ENCODE peak calls at places on chromosomes 7 and 10, in nine cellular contexts. S is mesenchymal stem cell; C is frontal cortex; R is sigmoid colon; X is AG04450; N is activated naive CD4-positive, alpha-beta T cell; W is EL; A is NCI-H1092; D is stimulated activated CD8-positive, alpha-beta memory T cell treated with anti-CD3 and anti-CD28 coated beads, Interleukin-7, amount 100 ng/mL, for 4 hours. B is an unnamed sample.

GRCh38 chr10:29783211-29783947 is 148.6 kb upstream of the SVIL start:
- DNase-seq in N (no peak), R (no peak), W (no peak), C (no peak), S (peak; percentile 63), X (no peak), A (no peak), D (no peak), B (no peak)

GRCh38 chr10:9198611-9199010 is 1144.1 kb downstream of the GATA3 start:
- DNase-seq in X (peak; percentile 62), C (no peak), R (no peak), A (no peak), N (no peak), S (peak; percentile 24), D (no peak), W (peak; percentile 69), B (no peak)

GRCh38 chr10:74690393-74690792 is 136.0 kb upstream of the KAT6B start:
- DNase-seq in W (no peak), S (no peak), X (no peak), C (no peak), D (no peak), N (no peak), A (no peak), R (no peak), B (no peak)

GRCh38 chr10:125982256-125982948 is 86.0 kb downstream of the FANK1 start:
- DNase-seq in X (peak; percentile 23), R (no peak), S (peak; percentile 82), N (no peak), C (peak; percentile 45), W (peak; percentile 74), A (peak; percentile 58), D (peak; percentile 5), B (no peak)

GRCh38 chr7:68787586-68787985 is 810.7 kb upstream of the AUTS2 start:
- DNase-seq in W (no peak), A (peak; percentile 30), C (no peak), N (no peak), S (no peak), R (no peak), D (no peak), X (no peak), B (no peak)

GRCh38 chr10:91185239-91185875 is 35.1 kb upstream of the PCGF5 start:
- DNase-seq in C (no peak), A (no peak), D (no peak), R (no peak), W (peak; percentile 92), X (no peak), S (peak; percentile 80), N (no peak), B (no peak)

GRCh38 chr7:13034693-13035092 is 347.3 kb downstream of the ARL4A start:
- DNase-seq in D (no peak), X (no peak), R (no peak), C (no peak), A (no peak), W (no peak), S (no peak), N (no peak), B (no peak)

GRCh38 chr7:55189447-55189760 is 170.6 kb downstream of the EGFR start:
- DNase-seq in A (no peak), R (no peak), C (no peak), N (no peak), S (no peak), X (no peak), W (no peak), D (no peak), B (no peak)

GRCh38 chr7:76225379-76225778 is 23.7 kb downstream of the SRRM3 start:
- DNase-seq in A (no peak), S (peak; percentile 43), C (no peak), X (no peak), D (no peak), N (no peak), R (no peak), W (peak; percentile 15), B (no peak)

GRCh38 chr7:70557281-70557680 is 574.7 kb upstream of the GALNT17 start:
- DNase-seq in X (no peak), R (no peak), S (no peak), D (no peak), W (no peak), C (no peak), A (no peak), N (no peak), B (no peak)

GRCh38 chr10:60238408-60239100 is 151.1 kb downstream of the ANK3 start:
- DNase-seq in N (no peak), W (peak; percentile 32), C (no peak), X (peak; percentile 30), A (no peak), S (peak; percentile 18), R (no peak), D (no peak), B (no peak)

GRCh38 chr10:11430421-11431275 is 180.8 kb downstream of the USP6NL start:
- DNase-seq in C (no peak), D (no peak), S (no peak), X (no peak), R (no peak), W (no peak), N (no peak), A (no peak), B (no peak)

GRCh38 chr7:78197447-78197846 is 398.9 kb downstream of the PHTF2 start:
- DNase-seq in D (no peak), R (no peak), W (peak; percentile 68), A (no peak), S (peak; percentile 67), C (no peak), X (no peak), N (no peak), B (no peak)

GRCh38 chr10:130026670-130027456 is 62.8 kb upstream of the EBF3 start:
- DNase-seq in D (no peak), C (no peak), N (no peak), X (no peak), S (no peak), W (no peak), A (no peak), R (no peak), B (no peak)

GRCh38 chr7:51269911-51270310 is 46.7 kb downstream of the COBL start:
- DNase-seq in R (no peak), S (no peak), A (no peak), W (no peak), N (no peak), D (no peak), C (no peak), X (no peak), B (no peak)

GRCh38 chr10:46028584-46029570 is 1.5 kb downstream of the NCOA4 start:
- DNase-seq in A (no peak), R (no peak), C (peak; percentile 29), X (peak; percentile 51), W (peak; percentile 64), N (no peak), S (peak; percentile 84), D (peak; percentile 15), B (peak; percentile 48)

GRCh38 chr7:28989596-28989980 is 31.5 kb upstream of the TRIL start:
- DNase-seq in R (no peak), X (no peak), A (no peak), C (no peak), N (no peak), D (no peak), W (no peak), S (no peak), B (no peak)

GRCh38 chr10:132783165-132783736 is 2.7 kb downstream of the NKX6-2 start:
- DNase-seq in R (no peak), N (no peak), X (no peak), D (no peak), W (no peak), S (no peak), C (no peak), A (no peak), B (no peak)

GRCh38 chr10:21184216-21184615 is 287.1 kb upstream of the NEBL start:
- DNase-seq in C (no peak), A (peak; percentile 30), X (no peak), S (peak; percentile 52), D (no peak), N (no peak), W (peak; percentile 19), R (no peak), B (no peak)

GRCh38 chr10:46019541-46020343 is 10.7 kb downstream of the NCOA4 start:
- DNase-seq in X (no peak), D (no peak), N (no peak), W (no peak), C (no peak), S (peak; percentile 26), R (no peak), A (no peak), B (no peak)

GRCh38 chr7:49791089-49791741 is 17.8 kb downstream of the VWC2 start:
- DNase-seq in W (no peak), A (no peak), R (no peak), X (no peak), D (no peak), C (peak; percentile 34), S (no peak), N (no peak), B (no peak)

GRCh38 chr7:80273327-80273726 is 138.7 kb downstream of the GNAI1 start:
- DNase-seq in C (no peak), A (no peak), W (peak; percentile 64), R (no peak), S (peak; percentile 92), D (no peak), X (no peak), N (no peak), B (peak; percentile 86)

B was measured in retinal pigment epithelial cell.